ENCODE peak calls at places on chromosomes 1 and 21, in five cellular contexts. R is sigmoid colon, Y is pancreas, P is transverse colon, F is left lung. H is an unnamed sample.

GRCh38 chr1:181548491-181548890 is 65.2 kb downstream of the CACNA1E start:
- DNase-seq in P (no peak), R (no peak), F (no peak), Y (no peak), H (no peak)

GRCh38 chr1:19468397-19468956 is 16.9 kb downstream of the CAPZB start:
- DNase-seq in F (peak), P (peak), Y (no peak), R (no peak), H (peak)

GRCh38 chr1:32791881-32792280 is 25.3 kb downstream of the YARS1 start:
- DNase-seq in F (no peak), R (no peak), Y (no peak), P (no peak), H (no peak)

GRCh38 chr1:43059640-43060574 is 101.2 kb upstream of the SLC2A1 start:
- DNase-seq in F (no peak), P (no peak), R (no peak), Y (no peak), H (no peak)

GRCh38 chr21:45513003-45513706 is 29.1 kb downstream of the SLC19A1 start:
- DNase-seq in R (peak), P (peak), Y (peak), F (peak), H (no peak)

GRCh38 chr1:233389867-233390266 is 62.3 kb downstream of the MAP3K21 start:
- DNase-seq in Y (no peak), R (no peak), F (no peak), P (no peak), H (no peak)

GRCh38 chr1:115685029-115685705 is 43.4 kb downstream of the VANGL1 start:
- DNase-seq in F (no peak), P (no peak), Y (no peak), R (no peak), H (no peak)

GRCh38 chr1:107687846-107688753 is 276.9 kb downstream of the VAV3 start:
- DNase-seq in F (no peak), Y (no peak), P (no peak), R (no peak), H (peak)

GRCh38 chr1:232519186-232519585 is 110.7 kb downstream of the SIPA1L2 start:
- DNase-seq in P (no peak), R (peak), F (no peak), Y (no peak), H (no peak)

GRCh38 chr1:153404086-153404635 is 12.2 kb upstream of the S100A7A start:
- DNase-seq in R (no peak), Y (no peak), F (no peak), P (no peak), H (no peak)

GRCh38 chr1:117493906-117494305 is 111.9 kb upstream of the TENT5C start:
- DNase-seq in P (no peak), F (no peak), Y (no peak), R (no peak), H (no peak)

GRCh38 chr1:210709694-210710093 is 381.0 kb downstream of the HHAT start:
- DNase-seq in Y (no peak), R (no peak), F (no peak), P (no peak), H (no peak)

GRCh38 chr1:46687095-46687659 is 15.5 kb downstream of the TEX38 start:
- DNase-seq in R (peak), Y (peak), F (no peak), P (peak), H (peak)

GRCh38 chr21:31580866-31581276 is 78.6 kb upstream of the SOD1 start:
- DNase-seq in R (peak), Y (peak), F (no peak), P (peak), H (peak)

GRCh38 chr21:45994738-45995685 is 13.4 kb downstream of the COL6A1 start:
- DNase-seq in F (peak), Y (no peak), R (peak), P (no peak), H (no peak)

GRCh38 chr1:27831568-27832410 is 1.2 kb downstream of the PPP1R8 start:
- DNase-seq in F (no peak), Y (no peak), P (no peak), R (no peak), H (no peak)

GRCh38 chr1:39822146-39822545 is 33.5 kb upstream of the BMP8B start:
- DNase-seq in F (no peak), Y (no peak), R (no peak), P (no peak), H (no peak)

GRCh38 chr21:46018615-46019014 is 37.0 kb downstream of the COL6A1 start:
- DNase-seq in Y (no peak), R (no peak), P (no peak), F (no peak), H (no peak)

GRCh38 chr1:61222240-61222639 is 139.9 kb downstream of the NFIA start:
- DNase-seq in Y (no peak), F (no peak), R (no peak), P (no peak), H (no peak)

GRCh38 chr1:7727816-7728477 is 43.1 kb upstream of the VAMP3 start:
- DNase-seq in R (no peak), P (no peak), F (no peak), Y (no peak), H (no peak)

GRCh38 chr1:85818371-85818770 is 110.1 kb upstream of the ZNHIT6 start:
- DNase-seq in P (no peak), F (no peak), R (no peak), Y (no peak), H (no peak)

GRCh38 chr1:85661767-85662166 is 46.5 kb downstream of the ZNHIT6 start:
- DNase-seq in F (peak), R (no peak), P (no peak), Y (no peak), H (no peak)

GRCh38 chr1:15911927-15912326 is 64.0 kb downstream of the ZBTB17 start:
- DNase-seq in F (no peak), Y (peak), R (no peak), P (no peak), H (peak)

GRCh38 chr1:7313081-7313546 is 458.0 kb upstream of the VAMP3 start:
- DNase-seq in P (no peak), R (no peak), F (no peak), Y (no peak), H (no peak)

GRCh38 chr1:117828206-117828605 is 101.2 kb downstream of the GDAP2 start:
- DNase-seq in R (peak), F (peak), Y (no peak), P (peak), H (peak)

GRCh38 chr1:24600551-24600950 is 42.6 kb upstream of the SRRM1 start:
- DNase-seq in Y (no peak), P (no peak), R (no peak), F (no peak), H (no peak)

GRCh38 chr1:62810420-62811274 is 26.7 kb downstream of the ATG4C start:
- DNase-seq in Y (no peak), R (no peak), P (no peak), F (no peak), H (no peak)

GRCh38 chr1:11700655-11701467 is 9.4 kb downstream of the DRAXIN start:
- DNase-seq in P (no peak), Y (no peak), R (no peak), F (no peak), H (no peak)

GRCh38 chr1:19306941-19307340 is 5.0 kb downstream of the AKR7A2 start:
- DNase-seq in F (no peak), R (peak), Y (no peak), P (no peak), H (no peak)

GRCh38 chr21:44337941-44338895 is 972 bp downstream of the CFAP410 start:
- DNase-seq in P (peak), R (peak), F (peak), Y (peak), H (peak)

GRCh38 chr1:184113251-184113650 is 61.7 kb downstream of the TSEN15 start:
- DNase-seq in Y (no peak), F (no peak), P (no peak), R (no peak), H (no peak)

GRCh38 chr1:15803380-15803779 is 4.1 kb downstream of the UQCRHL start:
- DNase-seq in Y (peak), F (no peak), P (no peak), R (no peak), H (peak)

GRCh38 chr1:8337776-8338525 is 20.0 kb downstream of the SLC45A1 start:
- DNase-seq in F (peak), R (no peak), Y (no peak), P (no peak), H (no peak)

GRCh38 chr1:1618396-1619068 is 3.2 kb downstream of the MIB2 start:
- DNase-seq in Y (no peak), P (no peak), F (peak), R (no peak), H (no peak)

GRCh38 chr1:192539450-192540132 is 36.0 kb upstream of the RGS1 start:
- DNase-seq in F (no peak), P (no peak), Y (peak), R (no peak), H (peak)

GRCh38 chr21:42592156-42592820 is 61.1 kb upstream of the PDE9A start:
- DNase-seq in F (no peak), Y (no peak), P (no peak), R (no peak), H (no peak)

DNA sequence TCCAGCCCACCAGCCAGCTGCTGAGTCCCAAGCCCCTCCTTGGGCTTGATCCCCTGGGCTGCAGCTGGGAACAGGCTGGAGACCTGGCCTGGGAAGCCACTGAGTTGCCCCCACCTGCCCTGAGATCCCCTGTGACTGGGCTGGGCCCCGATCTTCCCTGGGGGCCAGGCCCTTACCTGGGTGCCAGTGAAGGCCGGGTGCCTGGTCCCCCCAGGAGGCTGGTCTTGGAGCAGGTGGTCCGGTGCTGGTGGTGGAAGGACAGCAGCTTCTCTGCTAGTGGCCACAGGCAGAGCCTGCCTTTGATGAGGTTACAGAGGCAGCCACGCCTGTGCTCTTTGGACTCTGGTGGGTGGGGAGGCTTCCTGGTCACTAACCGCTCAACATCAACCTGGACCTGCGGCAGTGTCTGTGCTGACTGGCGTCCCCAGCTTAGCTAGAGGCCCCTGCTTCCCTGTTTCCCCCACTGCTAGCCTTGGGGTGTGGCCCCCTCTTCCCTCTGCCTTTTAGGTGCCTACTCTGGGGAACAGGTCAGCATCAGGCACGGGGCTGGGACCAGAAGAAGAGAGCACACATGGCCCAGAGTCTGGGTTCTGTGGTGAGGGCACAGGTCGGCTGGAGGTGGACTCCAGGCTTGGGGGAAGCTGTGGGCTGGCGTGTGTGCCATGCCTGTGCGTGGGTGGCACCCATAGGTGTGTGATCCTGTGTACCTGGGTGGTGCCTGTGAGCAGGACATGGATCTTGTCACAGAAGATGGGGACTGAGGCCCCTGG is at the start of gene EPS8L3:
- DNase-seq in Y (no peak), P (peak), R (peak), F (peak), H (peak)
- H3K4me3 ChIP-seq in Y (no peak), P (peak), R (no peak), F (no peak), H (peak)

DNA sequence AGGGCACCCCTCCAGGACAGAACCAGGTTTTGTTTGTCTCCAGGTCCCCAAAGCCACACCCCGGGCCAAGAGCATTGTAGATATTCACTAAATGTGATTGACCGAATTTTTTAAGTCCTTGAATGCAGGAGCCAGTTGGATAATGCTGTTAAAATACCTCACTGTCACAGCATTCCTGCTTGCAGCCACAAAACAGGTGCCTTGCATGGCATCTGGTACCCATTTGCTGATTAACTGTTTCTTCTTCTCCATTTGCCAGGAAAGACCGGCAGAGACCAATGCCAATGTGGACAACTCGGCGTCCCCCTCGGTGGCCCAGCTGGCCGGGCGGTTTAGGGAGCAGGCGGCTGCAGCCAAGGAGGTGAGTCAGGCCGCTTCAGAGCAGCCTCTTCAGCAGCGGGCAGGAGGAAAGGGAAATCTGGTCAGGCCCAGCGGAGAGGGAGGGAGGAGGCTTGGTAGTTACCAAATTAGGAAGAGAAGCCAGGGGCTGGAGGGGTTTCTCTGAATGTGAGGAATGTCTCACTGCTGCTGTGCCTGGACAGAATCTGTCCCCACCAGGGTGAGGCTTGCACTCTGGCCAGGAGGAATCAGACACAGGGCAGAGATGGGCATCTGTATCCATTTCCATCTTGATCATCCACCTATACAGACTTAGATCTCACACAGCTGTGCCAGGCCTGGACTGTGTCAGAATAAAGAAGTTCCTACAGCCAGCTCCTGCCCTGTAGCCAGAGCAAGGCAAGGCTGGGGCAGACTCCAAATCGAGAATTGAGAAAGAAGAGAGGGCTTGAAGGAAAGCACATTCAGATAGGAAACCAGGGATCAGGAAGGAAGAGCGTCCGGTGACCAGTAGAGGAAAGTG is 37.9 kb upstream of the MPZL1 start:
- DNase-seq in Y (no peak), F (peak), R (peak), P (no peak), H (peak)
- H3K4me3 ChIP-seq in Y (no peak), F (no peak), R (no peak), P (no peak), H (no peak)

DNA sequence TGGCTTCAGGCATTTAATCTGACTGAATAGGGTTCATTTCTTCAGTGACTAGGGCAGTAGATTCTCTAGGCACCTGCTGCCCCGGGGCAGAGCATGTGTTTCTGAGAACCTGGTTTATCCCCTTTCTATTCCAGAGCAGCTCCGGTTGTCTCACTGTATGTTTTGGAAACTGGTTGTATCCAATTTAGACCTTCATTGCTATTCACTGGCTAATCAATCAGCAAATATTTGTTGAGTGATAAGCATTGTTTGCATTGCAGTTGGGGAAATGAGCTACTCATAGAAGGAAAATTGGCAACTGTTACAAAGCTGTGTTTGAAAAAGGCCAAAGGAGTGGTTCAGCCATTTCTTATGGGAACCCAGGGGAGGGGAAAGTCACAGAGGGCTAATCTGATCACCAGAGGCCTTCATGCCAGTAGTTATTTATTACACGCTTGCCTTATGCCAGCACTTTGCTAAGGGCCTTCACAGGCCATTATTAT is 2.9 kb downstream of the QSOX1 start:
- DNase-seq in R (no peak), Y (peak), F (no peak), P (peak), H (peak)
- H3K4me3 ChIP-seq in R (no peak), Y (no peak), F (peak), P (no peak), H (no peak)

GRCh38 chr1:77975386-77975785 is 3.5 kb downstream of the FUBP1 start:
- DNase-seq in P (no peak), R (no peak), Y (no peak), F (no peak), H (no peak)
- H3K4me3 ChIP-seq in P (peak), R (no peak), Y (no peak), F (peak), H (peak)